ENCODE peak calls at places on chromosome 3, in five cellular contexts. V is stimulated activated CD4-positive, alpha-beta T cell treated with anti-CD3 and anti-CD28 coated beads, Interleukin-15, amount 100 ng/mL, for 48 hours; S is skeletal muscle cell; D is gastrocnemius medialis; M is AG08396. G is an unnamed sample.

GRCh38 chr3:160400048-160400630 is 689 bp downstream of the SMC4 start:
- DNase-seq in V (no peak), S (no peak), D (no peak), M (peak; percentile 36), G (peak; percentile 46)

GRCh38 chr3:120567370-120568197 is 28.6 kb upstream of the NDUFB4 start:
- DNase-seq in V (no peak), S (no peak), D (no peak), M (no peak), G (peak; percentile 29)

GRCh38 chr3:150334974-150335373 is 73.1 kb upstream of the TSC22D2 start:
- DNase-seq in V (no peak), S (no peak), D (no peak), M (no peak), G (no peak)

GRCh38 chr3:194212021-194212868 is 76.3 kb downstream of the HES1 start:
- DNase-seq in V (no peak), S (no peak), D (no peak), M (no peak), G (no peak)

GRCh38 chr3:142003291-142003690 is 126.8 kb downstream of the ATP1B3 start:
- DNase-seq in V (no peak), S (no peak), D (no peak), M (no peak), G (no peak)

GRCh38 chr3:63067999-63068645 is 192.9 kb upstream of the CADPS start:
- DNase-seq in V (no peak), S (no peak), D (no peak), M (peak; percentile 20), G (no peak)

GRCh38 chr3:157938154-157938774 is 168.0 kb downstream of the SHOX2 start:
- DNase-seq in V (no peak), S (peak; percentile 48), D (no peak), M (no peak), G (no peak)

GRCh38 chr3:908839-909238 is 184.0 kb upstream of the CNTN6 start:
- DNase-seq in V (no peak), S (no peak), D (no peak), M (no peak), G (peak; percentile 3)

GRCh38 chr3:138195491-138195890 is 8.4 kb downstream of the ARMC8 start:
- DNase-seq in V (no peak), S (no peak), D (no peak), M (no peak), G (no peak)

GRCh38 chr3:99747915-99748314 is 69.7 kb upstream of the CMSS1 start:
- DNase-seq in V (no peak), S (peak; percentile 33), D (no peak), M (peak; percentile 11), G (peak; percentile 9)

G was measured in Caco-2.